ENCODE peak calls at places on chromosomes 3 and 15, in nine cellular contexts. N, A, M, L, J, F, Y, K and D are unnamed samples.

GRCh38 chr3:170953229-170953628 is 44.8 kb upstream of the EIF5A2 start:
- DNase-seq in N (no peak), A (no peak), M (no peak), L (no peak), J (no peak), F (no peak), Y (no peak), K (no peak), D (no peak)

GRCh38 chr3:127652246-127652995 is 20.3 kb upstream of the ABTB1 start:
- DNase-seq in N (peak), A (peak), M (peak), L (no peak), J (peak), F (peak), Y (peak), K (peak), D (peak)

GRCh38 chr3:101803152-101803782 is 24.3 kb downstream of the NXPE3 start:
- DNase-seq in N (peak), A (peak), M (peak), L (peak), J (peak), F (peak), Y (peak), K (peak), D (peak)

GRCh38 chr15:76501726-76502125 is 165.2 kb downstream of the ISL2 start:
- DNase-seq in N (no peak), A (no peak), M (no peak), L (peak), J (no peak), F (no peak), Y (no peak), K (peak), D (no peak)

GRCh38 chr3:32239638-32240550 is 1.4 kb downstream of the CMTM8 start:
- DNase-seq in N (peak), A (peak), M (peak), L (no peak), J (peak), F (peak), Y (peak), K (peak), D (peak)

GRCh38 chr15:35874260-35874905 is 328.4 kb upstream of the DPH6 start:
- DNase-seq in N (no peak), A (peak), M (peak), L (peak), J (no peak), F (peak), Y (no peak), K (peak), D (peak)

GRCh38 chr15:66084704-66085103 is 168.8 kb downstream of the MEGF11 start:
- DNase-seq in N (no peak), A (no peak), M (no peak), L (no peak), J (no peak), F (no peak), Y (no peak), K (no peak), D (no peak)

GRCh38 chr3:42635111-42635510 is 18.4 kb upstream of the ZBTB47 start:
- DNase-seq in N (no peak), A (peak), M (peak), L (no peak), J (no peak), F (no peak), Y (no peak), K (peak), D (peak)

GRCh38 chr15:77810180-77810579 is 177.5 kb upstream of the LINGO1 start:
- DNase-seq in N (no peak), A (no peak), M (no peak), L (no peak), J (no peak), F (no peak), Y (no peak), K (no peak), D (no peak)

GRCh38 chr3:173066044-173066679 is 74.9 kb downstream of the SPATA16 start:
- DNase-seq in N (no peak), A (peak), M (peak), L (peak), J (no peak), F (no peak), Y (no peak), K (no peak), D (peak)

GRCh38 chr15:31483053-31483923 is 156.7 kb downstream of the KLF13 start:
- DNase-seq in N (peak), A (no peak), M (peak), L (no peak), J (no peak), F (no peak), Y (no peak), K (no peak), D (no peak)

GRCh38 chr15:34125945-34126344 is 24.1 kb downstream of the PGBD4 start:
- DNase-seq in N (no peak), A (no peak), M (no peak), L (no peak), J (no peak), F (no peak), Y (no peak), K (no peak), D (no peak)

GRCh38 chr15:92908369-92909057 is 8.4 kb downstream of the CHD2 start:
- DNase-seq in N (no peak), A (no peak), M (no peak), L (no peak), J (no peak), F (no peak), Y (no peak), K (no peak), D (no peak)

GRCh38 chr3:94011208-94011842 is 17.1 kb downstream of the STX19 start:
- DNase-seq in N (no peak), A (no peak), M (no peak), L (no peak), J (no peak), F (no peak), Y (no peak), K (no peak), D (no peak)

GRCh38 chr3:124360626-124361025 is 368.7 kb upstream of the ROPN1 start:
- DNase-seq in N (no peak), A (no peak), M (no peak), L (no peak), J (no peak), F (no peak), Y (no peak), K (no peak), D (no peak)

GRCh38 chr3:124824286-124824915 is 62.8 kb downstream of the ITGB5 start:
- DNase-seq in N (no peak), A (no peak), M (no peak), L (no peak), J (no peak), F (no peak), Y (no peak), K (no peak), D (no peak)

GRCh38 chr3:99872633-99873254 is 55.1 kb downstream of the CMSS1 start:
- DNase-seq in N (peak), A (no peak), M (peak), L (no peak), J (no peak), F (no peak), Y (no peak), K (no peak), D (no peak)

GRCh38 chr15:35186346-35186745 is 101.3 kb upstream of the NANOGP8 start:
- DNase-seq in N (no peak), A (no peak), M (no peak), L (no peak), J (no peak), F (no peak), Y (no peak), K (no peak), D (no peak)

GRCh38 chr15:53588773-53589172 is 170.7 kb downstream of the WDR72 start:
- DNase-seq in N (no peak), A (peak), M (no peak), L (no peak), J (no peak), F (peak), Y (no peak), K (peak), D (peak)

GRCh38 chr15:49900836-49901235 is 218.2 kb downstream of the ATP8B4 start:
- DNase-seq in N (no peak), A (no peak), M (no peak), L (no peak), J (no peak), F (no peak), Y (no peak), K (no peak), D (no peak)

GRCh38 chr15:90219421-90220141 is 14.2 kb downstream of the CIB1 start:
- DNase-seq in N (peak), A (no peak), M (peak), L (no peak), J (peak), F (peak), Y (peak), K (no peak), D (no peak)

GRCh38 chr3:36843065-36844051 is 79.0 kb upstream of the DCLK3 start:
- DNase-seq in N (peak), A (peak), M (peak), L (peak), J (peak), F (peak), Y (peak), K (peak), D (peak)

GRCh38 chr3:34957707-34958106 is 681.6 kb upstream of the ARPP21 start:
- DNase-seq in N (no peak), A (peak), M (peak), L (no peak), J (no peak), F (no peak), Y (no peak), K (no peak), D (peak)

GRCh38 chr15:73087121-73087520 is 34.9 kb downstream of the NEO1 start:
- DNase-seq in N (no peak), A (no peak), M (no peak), L (no peak), J (no peak), F (no peak), Y (no peak), K (no peak), D (no peak)

GRCh38 chr3:64093825-64094712 is 70.8 kb upstream of the PSMD6 start:
- DNase-seq in N (no peak), A (no peak), M (no peak), L (no peak), J (no peak), F (no peak), Y (no peak), K (no peak), D (no peak)

GRCh38 chr15:44370830-44371229 is 56.6 kb upstream of the CTDSPL2 start:
- DNase-seq in N (peak), A (no peak), M (no peak), L (no peak), J (no peak), F (no peak), Y (no peak), K (no peak), D (no peak)

GRCh38 chr3:67598814-67599556 is 55.4 kb downstream of the SUCLG2 start:
- DNase-seq in N (no peak), A (no peak), M (no peak), L (no peak), J (no peak), F (no peak), Y (no peak), K (no peak), D (no peak)

GRCh38 chr3:12132881-12133280 is 25.8 kb downstream of the TIMP4 start:
- DNase-seq in N (no peak), A (no peak), M (no peak), L (no peak), J (no peak), F (no peak), Y (no peak), K (no peak), D (no peak)

GRCh38 chr3:127566801-127567200 is 23.7 kb downstream of the TPRA1 start:
- DNase-seq in N (no peak), A (no peak), M (no peak), L (no peak), J (no peak), F (no peak), Y (no peak), K (no peak), D (no peak)

GRCh38 chr15:87362531-87362930 is 894.0 kb downstream of the NTRK3 start:
- DNase-seq in N (no peak), A (no peak), M (no peak), L (peak), J (no peak), F (no peak), Y (no peak), K (no peak), D (peak)

GRCh38 chr3:19901918-19902317 is 32.1 kb downstream of the EFHB start:
- DNase-seq in N (no peak), A (peak), M (peak), L (peak), J (no peak), F (no peak), Y (no peak), K (peak), D (peak)

GRCh38 chr3:45026038-45026437 is at the start of gene CLEC3B:
- DNase-seq in N (no peak), A (peak), M (peak), L (no peak), J (no peak), F (no peak), Y (no peak), K (peak), D (peak)

GRCh38 chr3:100737334-100737733 is 28.0 kb downstream of the TFG start:
- DNase-seq in N (no peak), A (peak), M (peak), L (no peak), J (no peak), F (peak), Y (no peak), K (peak), D (peak)

GRCh38 chr3:72598856-72599255 is 249.4 kb downstream of the SHQ1 start:
- DNase-seq in N (no peak), A (no peak), M (no peak), L (no peak), J (no peak), F (no peak), Y (no peak), K (no peak), D (no peak)

GRCh38 chr15:96336643-96337353 is 6.3 kb downstream of the NR2F2 start:
- DNase-seq in N (no peak), A (peak), M (peak), L (no peak), J (no peak), F (no peak), Y (no peak), K (peak), D (peak)

GRCh38 chr3:47413751-47414150 is 32.9 kb downstream of the PTPN23 start:
- DNase-seq in N (no peak), A (no peak), M (no peak), L (no peak), J (no peak), F (no peak), Y (no peak), K (no peak), D (no peak)

GRCh38 chr3:128800241-128801187 is 74.5 kb downstream of the RAB7A start:
- DNase-seq in N (no peak), A (no peak), M (no peak), L (no peak), J (no peak), F (no peak), Y (no peak), K (no peak), D (no peak)
- TF ChIP-seq CTCF in N (no peak), A (no peak), M (no peak), L (no peak), J (no peak), F (no peak), Y (no peak), K (no peak), D (no peak)

GRCh38 chr3:69326821-69327433 is 59.0 kb downstream of the FRMD4B start:
- DNase-seq in N (peak), A (no peak), M (no peak), L (no peak), J (no peak), F (no peak), Y (no peak), K (peak), D (no peak)

GRCh38 chr3:69325151-69325550 is 60.7 kb downstream of the FRMD4B start:
- DNase-seq in N (no peak), A (no peak), M (no peak), L (no peak), J (no peak), F (no peak), Y (no peak), K (no peak), D (no peak)

GRCh38 chr3:69323941-69324340 is 61.9 kb downstream of the FRMD4B start:
- DNase-seq in N (no peak), A (no peak), M (no peak), L (no peak), J (no peak), F (no peak), Y (no peak), K (no peak), D (no peak)

GRCh38 chr3:69322110-69322509 is 63.8 kb downstream of the FRMD4B start:
- DNase-seq in N (no peak), A (no peak), M (no peak), L (no peak), J (no peak), F (no peak), Y (no peak), K (no peak), D (no peak)

GRCh38 chr3:69324362-69325025 is 61.4 kb downstream of the FRMD4B start:
- DNase-seq in N (no peak), A (peak), M (peak), L (no peak), J (no peak), F (no peak), Y (peak), K (no peak), D (peak)
- TF ChIP-seq CTCF in N (peak), A (peak), M (peak), L (peak), J (peak), F (peak), Y (no peak), K (peak), D (peak)

GRCh38 chr3:174125267-174125844 is 727.8 kb downstream of the NLGN1 start:
- DNase-seq in N (peak), A (peak), M (peak), L (peak), J (peak), F (no peak), Y (peak), K (peak), D (peak)
- TF ChIP-seq CTCF in N (peak), A (peak), M (peak), L (peak), J (peak), F (no peak), Y (no peak), K (peak), D (peak)

GRCh38 chr15:69384626-69385025 is 29.5 kb upstream of the KIF23 start:
- DNase-seq in N (no peak), A (no peak), M (no peak), L (no peak), J (no peak), F (no peak), Y (no peak), K (no peak), D (no peak)

GRCh38 chr15:69380726-69381105 is 33.4 kb upstream of the KIF23 start:
- DNase-seq in N (no peak), A (no peak), M (no peak), L (no peak), J (no peak), F (no peak), Y (no peak), K (no peak), D (no peak)

GRCh38 chr15:69377137-69377536 is 37.0 kb upstream of the KIF23 start:
- DNase-seq in N (no peak), A (no peak), M (no peak), L (no peak), J (no peak), F (no peak), Y (no peak), K (no peak), D (no peak)

GRCh38 chr15:69375151-69375790 is 38.9 kb upstream of the KIF23 start:
- DNase-seq in N (no peak), A (no peak), M (no peak), L (no peak), J (no peak), F (no peak), Y (no peak), K (no peak), D (no peak)

GRCh38 chr15:69380100-69380725 is 33.9 kb upstream of the KIF23 start:
- DNase-seq in N (no peak), A (peak), M (peak), L (no peak), J (no peak), F (no peak), Y (peak), K (no peak), D (peak)
- TF ChIP-seq CTCF in N (no peak), A (peak), M (peak), L (peak), J (peak), F (peak), Y (no peak), K (peak), D (no peak)

DNA sequence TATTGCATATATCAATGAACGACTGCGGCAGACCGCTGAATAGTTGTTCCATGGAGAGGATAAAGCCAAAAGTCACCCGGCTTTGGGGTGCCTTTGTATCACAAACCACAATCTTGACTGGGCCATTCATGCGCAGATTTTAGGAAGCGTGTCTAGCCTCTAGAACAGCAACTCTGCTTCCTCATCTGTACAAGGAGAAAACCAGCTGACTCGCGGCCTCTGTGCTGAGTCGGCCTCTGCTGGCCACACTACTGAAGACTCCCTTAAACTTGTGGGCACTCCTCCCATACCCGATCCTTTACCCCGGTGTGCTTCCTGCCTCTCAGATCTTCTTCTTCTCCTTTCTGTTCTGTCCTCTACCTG is 872 bp downstream of the DLEC1 start:
- DNase-seq in N (peak), A (peak), M (peak), L (peak), J (no peak), F (no peak), Y (no peak), K (peak), D (peak)
- TF ChIP-seq CTCF in N (peak), A (peak), M (peak), L (peak), J (no peak), F (no peak), Y (no peak), K (peak), D (no peak)

GRCh38 chr3:143525408-143525807 is 322.9 kb downstream of the SLC9A9 start:
- DNase-seq in N (no peak), A (peak), M (peak), L (peak), J (no peak), F (no peak), Y (no peak), K (peak), D (peak)
- TF ChIP-seq CTCF in N (no peak), A (no peak), M (no peak), L (no peak), J (no peak), F (no peak), Y (no peak), K (no peak), D (no peak)

GRCh38 chr3:142962175-142962519 is 1.3 kb downstream of the PAQR9 start:
- DNase-seq in N (no peak), A (no peak), M (no peak), L (no peak), J (no peak), F (no peak), Y (no peak), K (no peak), D (no peak)

GRCh38 chr3:142964150-142964498 is 650 bp upstream of the PAQR9 start:
- DNase-seq in N (no peak), A (no peak), M (peak), L (no peak), J (peak), F (no peak), Y (peak), K (peak), D (no peak)

GRCh38 chr3:142961539-142961938 is 1.9 kb downstream of the PAQR9 start:
- DNase-seq in N (no peak), A (no peak), M (no peak), L (no peak), J (no peak), F (no peak), Y (no peak), K (no peak), D (no peak)

GRCh38 chr3:142962520-142963265 is 781 bp downstream of the PAQR9 start:
- DNase-seq in N (no peak), A (no peak), M (no peak), L (no peak), J (no peak), F (no peak), Y (no peak), K (no peak), D (no peak)

DNA sequence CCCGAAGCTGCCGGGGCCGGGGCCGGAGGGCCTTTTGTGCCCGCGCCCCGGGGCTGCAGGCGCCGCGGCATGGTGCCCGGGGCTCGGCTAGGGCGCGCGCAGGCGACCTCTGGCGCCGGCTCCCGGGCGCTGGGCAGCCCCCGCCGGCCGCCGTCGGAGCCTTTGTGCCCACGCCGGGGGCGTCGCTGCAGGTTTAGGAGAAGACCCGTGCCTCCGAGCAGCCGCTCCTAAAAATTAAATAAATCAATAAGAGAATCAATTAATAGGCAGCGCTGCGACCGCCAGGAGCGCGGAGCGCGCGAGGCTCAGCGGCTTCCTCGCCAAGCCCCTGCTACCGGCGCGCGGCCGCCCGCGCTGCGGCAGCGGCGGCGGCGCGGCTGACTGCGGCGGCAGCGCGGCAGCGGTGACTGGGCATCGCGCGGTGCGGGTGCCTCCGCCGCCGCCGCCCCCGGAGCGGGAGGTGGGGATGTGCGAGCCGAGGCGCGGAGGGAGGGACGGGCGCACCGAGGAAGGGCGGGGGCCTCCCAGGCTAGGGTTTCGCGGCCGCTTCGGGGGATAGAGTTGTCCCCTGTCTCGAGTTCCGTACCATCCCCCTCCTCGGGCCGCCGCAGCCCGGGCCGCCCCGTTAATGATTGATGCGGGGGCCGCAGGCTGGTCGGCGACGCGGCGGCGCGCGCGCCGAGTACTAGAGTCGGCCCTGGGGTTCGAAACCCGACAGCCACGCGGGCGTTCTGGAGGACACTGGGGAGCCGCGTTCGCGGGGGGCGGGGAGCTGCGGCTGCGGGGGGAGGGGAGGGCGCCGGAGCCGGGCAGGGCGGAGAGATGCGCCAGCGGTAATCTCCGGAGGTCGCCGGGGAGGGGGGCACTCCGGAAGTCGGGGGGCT is at the start of gene PAQR9:
- DNase-seq in N (peak), A (peak), M (no peak), L (no peak), J (peak), F (peak), Y (peak), K (no peak), D (no peak)
- TF ChIP-seq CTCF in N (no peak), A (no peak), M (no peak), L (no peak), J (no peak), F (peak), Y (no peak), K (no peak), D (no peak)